ENCODE peak calls at places on chromosome 18, in ten cellular contexts. One of them, this sample, is unnamed.

GRCh38 chr18:34633368-34633767 is 76.7 kb upstream of the DTNA start:
- DNase-seq in endothelial cell: no peak
- DNase-seq in breast epithelium: no peak
- DNase-seq in HT1080: no peak
- DNase-seq in astrocyte of the cerebellum: no peak
- DNase-seq in nephron progenitor cell: no peak
- DNase-seq in GM03348: no peak
- DNase-seq in T-helper 17 cell: no peak
- DNase-seq in COR-L47: no peak
- DNase-seq in cerebellum: peak; percentile 31
- DNase-seq in this sample: no peak

GRCh38 chr18:35478520-35479435 is 19.0 kb downstream of the INO80C start:
- DNase-seq in endothelial cell: no peak
- DNase-seq in breast epithelium: no peak
- DNase-seq in HT1080: peak; percentile 99
- DNase-seq in astrocyte of the cerebellum: no peak
- DNase-seq in nephron progenitor cell: no peak
- DNase-seq in GM03348: peak; percentile 84
- DNase-seq in T-helper 17 cell: no peak
- DNase-seq in COR-L47: peak; percentile 52
- DNase-seq in cerebellum: peak; percentile 60
- DNase-seq in this sample: no peak

GRCh38 chr18:413263-413662 is 87.2 kb downstream of the COLEC12 start:
- DNase-seq in endothelial cell: no peak
- DNase-seq in breast epithelium: no peak
- DNase-seq in HT1080: peak; percentile 57
- DNase-seq in astrocyte of the cerebellum: no peak
- DNase-seq in nephron progenitor cell: no peak
- DNase-seq in GM03348: no peak
- DNase-seq in T-helper 17 cell: no peak
- DNase-seq in COR-L47: no peak
- DNase-seq in cerebellum: no peak
- DNase-seq in this sample: no peak

GRCh38 chr18:13370995-13371625 is 152.6 kb downstream of the LDLRAD4 start:
- DNase-seq in endothelial cell: no peak
- DNase-seq in breast epithelium: no peak
- DNase-seq in HT1080: no peak
- DNase-seq in astrocyte of the cerebellum: no peak
- DNase-seq in nephron progenitor cell: no peak
- DNase-seq in GM03348: no peak
- DNase-seq in T-helper 17 cell: no peak
- DNase-seq in COR-L47: no peak
- DNase-seq in cerebellum: no peak
- DNase-seq in this sample: no peak

GRCh38 chr18:13823707-13824395 is at the start of gene MC5R:
- DNase-seq in endothelial cell: peak; percentile 92
- DNase-seq in breast epithelium: no peak
- DNase-seq in HT1080: peak; percentile 1
- DNase-seq in astrocyte of the cerebellum: no peak
- DNase-seq in nephron progenitor cell: peak; percentile 86
- DNase-seq in GM03348: peak; percentile 93
- DNase-seq in T-helper 17 cell: peak; percentile 58
- DNase-seq in COR-L47: peak; percentile 57
- DNase-seq in cerebellum: peak; percentile 85
- DNase-seq in this sample: no peak

GRCh38 chr18:8706981-8707940 is 1.9 kb downstream of the MTCL1 start:
- DNase-seq in endothelial cell: peak; percentile 50
- DNase-seq in breast epithelium: no peak
- DNase-seq in HT1080: peak; percentile 75
- DNase-seq in astrocyte of the cerebellum: no peak
- DNase-seq in nephron progenitor cell: peak; percentile 64
- DNase-seq in GM03348: peak; percentile 70
- DNase-seq in T-helper 17 cell: no peak
- DNase-seq in COR-L47: peak; percentile 85
- DNase-seq in cerebellum: peak; percentile 68
- DNase-seq in this sample: peak; percentile 58

GRCh38 chr18:55031979-55032378 is 72.7 kb upstream of the CCDC68 start:
- DNase-seq in endothelial cell: no peak
- DNase-seq in breast epithelium: no peak
- DNase-seq in HT1080: no peak
- DNase-seq in astrocyte of the cerebellum: no peak
- DNase-seq in nephron progenitor cell: no peak
- DNase-seq in GM03348: no peak
- DNase-seq in T-helper 17 cell: no peak
- DNase-seq in COR-L47: no peak
- DNase-seq in cerebellum: no peak
- DNase-seq in this sample: no peak

GRCh38 chr18:75538727-75539126 is 111.2 kb upstream of the SMIM21 start:
- DNase-seq in endothelial cell: no peak
- DNase-seq in breast epithelium: no peak
- DNase-seq in HT1080: no peak
- DNase-seq in astrocyte of the cerebellum: peak; percentile 18
- DNase-seq in nephron progenitor cell: no peak
- DNase-seq in GM03348: peak; percentile 83
- DNase-seq in T-helper 17 cell: no peak
- DNase-seq in COR-L47: no peak
- DNase-seq in cerebellum: no peak
- DNase-seq in this sample: no peak

GRCh38 chr18:13290856-13291271 is 72.3 kb downstream of the LDLRAD4 start:
- DNase-seq in endothelial cell: no peak
- DNase-seq in breast epithelium: no peak
- DNase-seq in HT1080: no peak
- DNase-seq in astrocyte of the cerebellum: no peak
- DNase-seq in nephron progenitor cell: no peak
- DNase-seq in GM03348: no peak
- DNase-seq in T-helper 17 cell: peak; percentile 40
- DNase-seq in COR-L47: no peak
- DNase-seq in cerebellum: peak; percentile 90
- DNase-seq in this sample: no peak

GRCh38 chr18:1884623-1885022 is 686.7 kb downstream of the METTL4 start:
- DNase-seq in endothelial cell: no peak
- DNase-seq in breast epithelium: no peak
- DNase-seq in HT1080: no peak
- DNase-seq in astrocyte of the cerebellum: no peak
- DNase-seq in nephron progenitor cell: no peak
- DNase-seq in GM03348: no peak
- DNase-seq in T-helper 17 cell: no peak
- DNase-seq in COR-L47: no peak
- DNase-seq in cerebellum: no peak
- DNase-seq in this sample: no peak

GRCh38 chr18:63553117-63553516 is 10.9 kb downstream of the SERPINB12 start:
- DNase-seq in endothelial cell: no peak
- DNase-seq in breast epithelium: no peak
- DNase-seq in HT1080: peak; percentile 83
- DNase-seq in astrocyte of the cerebellum: no peak
- DNase-seq in nephron progenitor cell: no peak
- DNase-seq in GM03348: peak; percentile 85
- DNase-seq in T-helper 17 cell: no peak
- DNase-seq in COR-L47: no peak
- DNase-seq in cerebellum: no peak
- DNase-seq in this sample: no peak

GRCh38 chr18:58447342-58448190 is 181.3 kb downstream of the ALPK2 start:
- DNase-seq in endothelial cell: no peak
- DNase-seq in breast epithelium: no peak
- DNase-seq in HT1080: no peak
- DNase-seq in astrocyte of the cerebellum: peak; percentile 15
- DNase-seq in nephron progenitor cell: no peak
- DNase-seq in GM03348: peak; percentile 46
- DNase-seq in T-helper 17 cell: no peak
- DNase-seq in COR-L47: no peak
- DNase-seq in cerebellum: peak; percentile 41
- DNase-seq in this sample: no peak

GRCh38 chr18:79197531-79197930 is 128.3 kb downstream of the ATP9B start:
- DNase-seq in endothelial cell: no peak
- DNase-seq in breast epithelium: no peak
- DNase-seq in HT1080: no peak
- DNase-seq in astrocyte of the cerebellum: no peak
- DNase-seq in nephron progenitor cell: no peak
- DNase-seq in GM03348: no peak
- DNase-seq in T-helper 17 cell: no peak
- DNase-seq in COR-L47: peak; percentile 85
- DNase-seq in cerebellum: no peak
- DNase-seq in this sample: no peak

GRCh38 chr18:37476182-37476581 is 89.4 kb downstream of the CELF4 start:
- DNase-seq in endothelial cell: peak; percentile 63
- DNase-seq in breast epithelium: no peak
- DNase-seq in HT1080: peak; percentile 29
- DNase-seq in astrocyte of the cerebellum: no peak
- DNase-seq in nephron progenitor cell: peak; percentile 60
- DNase-seq in GM03348: peak; percentile 75
- DNase-seq in T-helper 17 cell: no peak
- DNase-seq in COR-L47: peak; percentile 37
- DNase-seq in cerebellum: no peak
- DNase-seq in this sample: no peak

GRCh38 chr18:3262234-3263171 is 570 bp downstream of the MYL12B start:
- DNase-seq in endothelial cell: no peak
- DNase-seq in breast epithelium: peak; percentile 54
- DNase-seq in HT1080: peak; percentile 43
- DNase-seq in astrocyte of the cerebellum: no peak
- DNase-seq in nephron progenitor cell: no peak
- DNase-seq in GM03348: no peak
- DNase-seq in T-helper 17 cell: peak; percentile 28
- DNase-seq in COR-L47: no peak
- DNase-seq in cerebellum: no peak
- DNase-seq in this sample: no peak

GRCh38 chr18:32450874-32451273 is 19.8 kb downstream of the GAREM1 start:
- DNase-seq in endothelial cell: no peak
- DNase-seq in breast epithelium: no peak
- DNase-seq in HT1080: no peak
- DNase-seq in astrocyte of the cerebellum: no peak
- DNase-seq in nephron progenitor cell: no peak
- DNase-seq in GM03348: no peak
- DNase-seq in T-helper 17 cell: no peak
- DNase-seq in COR-L47: no peak
- DNase-seq in cerebellum: no peak
- DNase-seq in this sample: no peak

GRCh38 chr18:23321996-23322395 is 131.1 kb upstream of the RIOK3 start:
- DNase-seq in endothelial cell: no peak
- DNase-seq in breast epithelium: no peak
- DNase-seq in HT1080: no peak
- DNase-seq in astrocyte of the cerebellum: no peak
- DNase-seq in nephron progenitor cell: no peak
- DNase-seq in GM03348: no peak
- DNase-seq in T-helper 17 cell: no peak
- DNase-seq in COR-L47: no peak
- DNase-seq in cerebellum: no peak
- DNase-seq in this sample: no peak

GRCh38 chr18:54957295-54957694 is 2.0 kb downstream of the CCDC68 start:
- DNase-seq in endothelial cell: no peak
- DNase-seq in breast epithelium: no peak
- DNase-seq in HT1080: no peak
- DNase-seq in astrocyte of the cerebellum: no peak
- DNase-seq in nephron progenitor cell: no peak
- DNase-seq in GM03348: no peak
- DNase-seq in T-helper 17 cell: no peak
- DNase-seq in COR-L47: no peak
- DNase-seq in cerebellum: no peak
- DNase-seq in this sample: no peak

GRCh38 chr18:12839526-12840196 is 44.4 kb downstream of the PTPN2 start:
- DNase-seq in endothelial cell: no peak
- DNase-seq in breast epithelium: no peak
- DNase-seq in HT1080: peak; percentile 11
- DNase-seq in astrocyte of the cerebellum: no peak
- DNase-seq in nephron progenitor cell: no peak
- DNase-seq in GM03348: peak; percentile 26
- DNase-seq in T-helper 17 cell: no peak
- DNase-seq in COR-L47: no peak
- DNase-seq in cerebellum: no peak
- DNase-seq in this sample: no peak

GRCh38 chr18:28147674-28148171 is 29.2 kb downstream of the CDH2 start:
- DNase-seq in endothelial cell: no peak
- DNase-seq in breast epithelium: no peak
- DNase-seq in HT1080: peak; percentile 17
- DNase-seq in astrocyte of the cerebellum: no peak
- DNase-seq in nephron progenitor cell: no peak
- DNase-seq in GM03348: no peak
- DNase-seq in T-helper 17 cell: no peak
- DNase-seq in COR-L47: peak; percentile 45
- DNase-seq in cerebellum: no peak
- DNase-seq in this sample: no peak

GRCh38 chr18:58552057-58552461 is 76.8 kb downstream of the ALPK2 start:
- DNase-seq in endothelial cell: no peak
- DNase-seq in breast epithelium: no peak
- DNase-seq in HT1080: peak; percentile 15
- DNase-seq in astrocyte of the cerebellum: no peak
- DNase-seq in nephron progenitor cell: no peak
- DNase-seq in GM03348: no peak
- DNase-seq in T-helper 17 cell: no peak
- DNase-seq in COR-L47: no peak
- DNase-seq in cerebellum: no peak
- DNase-seq in this sample: no peak

GRCh38 chr18:50666536-50666935 is 106.6 kb downstream of the MAPK4 start:
- DNase-seq in endothelial cell: no peak
- DNase-seq in breast epithelium: no peak
- DNase-seq in HT1080: no peak
- DNase-seq in astrocyte of the cerebellum: no peak
- DNase-seq in nephron progenitor cell: no peak
- DNase-seq in GM03348: no peak
- DNase-seq in T-helper 17 cell: no peak
- DNase-seq in COR-L47: no peak
- DNase-seq in cerebellum: no peak
- DNase-seq in this sample: no peak

GRCh38 chr18:13216732-13217465 is 1.7 kb upstream of the LDLRAD4 start:
- DNase-seq in endothelial cell: peak; percentile 68
- DNase-seq in breast epithelium: no peak
- DNase-seq in HT1080: no peak
- DNase-seq in astrocyte of the cerebellum: no peak
- DNase-seq in nephron progenitor cell: peak; percentile 76
- DNase-seq in GM03348: peak; percentile 70
- DNase-seq in T-helper 17 cell: peak; percentile 45
- DNase-seq in COR-L47: peak; percentile 35
- DNase-seq in cerebellum: peak; percentile 69
- DNase-seq in this sample: peak; percentile 65

GRCh38 chr18:49015886-49016647 is 65.3 kb upstream of the SMAD7 start:
- DNase-seq in endothelial cell: no peak
- DNase-seq in breast epithelium: peak; percentile 45
- DNase-seq in HT1080: no peak
- DNase-seq in astrocyte of the cerebellum: no peak
- DNase-seq in nephron progenitor cell: no peak
- DNase-seq in GM03348: no peak
- DNase-seq in T-helper 17 cell: no peak
- DNase-seq in COR-L47: no peak
- DNase-seq in cerebellum: no peak
- DNase-seq in this sample: no peak

GRCh38 chr18:46414863-46415262 is 242.2 kb downstream of the LOXHD1 start:
- DNase-seq in endothelial cell: no peak
- DNase-seq in breast epithelium: no peak
- DNase-seq in HT1080: no peak
- DNase-seq in astrocyte of the cerebellum: no peak
- DNase-seq in nephron progenitor cell: no peak
- DNase-seq in GM03348: no peak
- DNase-seq in T-helper 17 cell: no peak
- DNase-seq in COR-L47: no peak
- DNase-seq in cerebellum: no peak
- DNase-seq in this sample: no peak

GRCh38 chr18:63708650-63709049 is 5.9 kb downstream of the SERPINB11 start:
- DNase-seq in endothelial cell: no peak
- DNase-seq in breast epithelium: no peak
- DNase-seq in HT1080: peak; percentile 92
- DNase-seq in astrocyte of the cerebellum: no peak
- DNase-seq in nephron progenitor cell: no peak
- DNase-seq in GM03348: peak; percentile 61
- DNase-seq in T-helper 17 cell: no peak
- DNase-seq in COR-L47: no peak
- DNase-seq in cerebellum: no peak
- DNase-seq in this sample: no peak

GRCh38 chr18:26383454-26384270 is 157.4 kb downstream of the TAF4B start:
- DNase-seq in endothelial cell: peak; percentile 18
- DNase-seq in breast epithelium: no peak
- DNase-seq in HT1080: peak; percentile 18
- DNase-seq in astrocyte of the cerebellum: peak; percentile 52
- DNase-seq in nephron progenitor cell: peak; percentile 16
- DNase-seq in GM03348: peak; percentile 58
- DNase-seq in T-helper 17 cell: no peak
- DNase-seq in COR-L47: peak; percentile 47
- DNase-seq in cerebellum: peak; percentile 44
- DNase-seq in this sample: no peak

GRCh38 chr18:6111726-6112125 is 216.4 kb upstream of the TMEM200C start:
- DNase-seq in endothelial cell: no peak
- DNase-seq in breast epithelium: no peak
- DNase-seq in HT1080: no peak
- DNase-seq in astrocyte of the cerebellum: no peak
- DNase-seq in nephron progenitor cell: no peak
- DNase-seq in GM03348: no peak
- DNase-seq in T-helper 17 cell: no peak
- DNase-seq in COR-L47: no peak
- DNase-seq in cerebellum: no peak
- DNase-seq in this sample: no peak